ENCODE peak calls at places on chromosomes 1 and 21, in four cellular contexts. N is SK-N-SH, E is GM12891, D is GM12878. O is an unnamed sample.

GRCh38 chr1:31012210-31012924 is 53.1 kb downstream of the PUM1 start:
- DNase-seq in N (no peak), E (no peak), D (no peak), O (no peak)

GRCh38 chr21:46424621-46425020 is 34.1 kb upstream of the DIP2A start:
- DNase-seq in N (no peak), E (no peak), D (no peak), O (no peak)

GRCh38 chr1:7106442-7107108 is 321.3 kb downstream of the CAMTA1 start:
- DNase-seq in N (no peak), E (no peak), D (no peak), O (no peak)

GRCh38 chr1:2973661-2974593 is 47.3 kb upstream of the ACTRT2 start:
- DNase-seq in N (no peak), E (no peak), D (no peak), O (no peak)

GRCh38 chr21:41802684-41803083 is 35.8 kb upstream of the RIPK4 start:
- DNase-seq in N (no peak), E (no peak), D (no peak), O (no peak)

GRCh38 chr1:230868736-230869385 is 540 bp upstream of the C1orf198 start:
- DNase-seq in N (no peak), E (peak), D (no peak), O (no peak)

GRCh38 chr1:113439272-113439660 is 49.0 kb downstream of the MAGI3 start:
- DNase-seq in N (no peak), E (no peak), D (no peak), O (no peak)

GRCh38 chr1:37629008-37629407 is 5.7 kb downstream of the RSPO1 start:
- DNase-seq in N (no peak), E (no peak), D (no peak), O (no peak)

GRCh38 chr1:44631647-44632510 is 42.4 kb downstream of the TMEM53 start:
- DNase-seq in N (peak), E (peak), D (peak), O (peak)

GRCh38 chr1:94144836-94145235 is 23.9 kb upstream of the ABCA4 start:
- DNase-seq in N (no peak), E (no peak), D (no peak), O (no peak)

GRCh38 chr1:113538225-113538624 is 147.9 kb downstream of the MAGI3 start:
- DNase-seq in N (no peak), E (no peak), D (no peak), O (no peak)

GRCh38 chr1:235918032-235918431 is 51.3 kb upstream of the LYST start:
- DNase-seq in N (peak), E (no peak), D (no peak), O (no peak)

GRCh38 chr1:76105269-76105850 is 30.8 kb downstream of the ST6GALNAC3 start:
- DNase-seq in N (no peak), E (no peak), D (no peak), O (no peak)

GRCh38 chr1:2495546-2495945 is 19.5 kb downstream of the PLCH2 start:
- DNase-seq in N (no peak), E (no peak), D (no peak), O (no peak)

GRCh38 chr1:204706838-204707509 is 21.4 kb upstream of the LRRN2 start:
- DNase-seq in N (peak), E (no peak), D (no peak), O (no peak)

GRCh38 chr21:34996304-34997081 is 52.6 kb downstream of the RUNX1 start:
- DNase-seq in N (no peak), E (no peak), D (no peak), O (no peak)

GRCh38 chr1:223405507-223405906 is 12.3 kb downstream of the CCDC185 start:
- DNase-seq in N (no peak), E (no peak), D (no peak), O (no peak)

GRCh38 chr1:45815667-45816458 is 12.5 kb downstream of the MAST2 start:
- DNase-seq in N (no peak), E (no peak), D (no peak), O (no peak)
- TF ChIP-seq TAF1 in N (no peak), E (no peak), D (no peak), O (no peak)

GRCh38 chr1:194342484-194343262 is 1156.3 kb upstream of the B3GALT2 start:
- DNase-seq in N (no peak), E (no peak), D (no peak), O (no peak)
- TF ChIP-seq TAF1 in N (no peak), E (no peak), D (no peak), O (no peak)

GRCh38 chr21:16211339-16212303 is 481.8 kb downstream of the USP25 start:
- DNase-seq in N (no peak), E (no peak), D (no peak), O (no peak)
- TF ChIP-seq TAF1 in N (no peak), E (no peak), D (no peak), O (no peak)

GRCh38 chr1:186139706-186140105 is 235.3 kb downstream of the TPR start:
- DNase-seq in N (no peak), E (no peak), D (no peak), O (no peak)
- TF ChIP-seq TAF1 in N (no peak), E (no peak), D (no peak), O (no peak)

GRCh38 chr1:25487628-25488027 is 55.8 kb upstream of the LDLRAP1 start:
- DNase-seq in N (peak), E (no peak), D (no peak), O (no peak)
- TF ChIP-seq TAF1 in N (no peak), E (no peak), D (no peak), O (no peak)

DNA sequence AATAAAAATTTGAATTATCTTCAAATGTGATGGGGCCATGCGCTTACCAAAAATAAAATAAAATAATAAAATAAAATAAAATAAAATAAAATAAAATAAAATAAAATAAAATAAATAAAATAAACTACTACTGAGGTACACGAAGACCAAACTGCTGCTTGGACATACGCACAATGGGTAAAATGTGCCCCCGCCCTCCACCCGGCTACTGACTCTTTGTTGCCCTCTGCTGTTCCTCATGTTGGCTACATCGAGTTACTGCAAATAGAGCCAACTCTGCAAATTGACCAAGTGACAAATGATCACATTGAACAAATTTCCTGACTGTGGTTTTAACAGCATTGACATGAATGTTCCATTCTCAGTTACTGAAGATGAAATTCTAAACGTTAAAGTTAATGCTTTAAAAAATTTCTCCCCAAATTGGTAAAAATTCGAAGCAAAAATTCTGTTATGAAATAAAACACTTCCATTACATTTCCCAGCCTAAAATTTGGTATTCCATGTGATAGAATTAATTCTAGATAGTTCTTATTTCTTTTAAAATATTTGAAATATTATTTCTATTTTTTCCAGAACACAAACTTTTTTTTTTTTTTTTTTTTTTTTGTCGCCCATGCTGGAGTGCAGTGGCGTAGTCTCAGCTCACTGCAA is 18.8 kb upstream of the MAP1LC3C start:
- DNase-seq in N (peak), E (peak), D (no peak), O (peak)
- TF ChIP-seq TAF1 in N (no peak), E (no peak), D (no peak), O (no peak)

DNA sequence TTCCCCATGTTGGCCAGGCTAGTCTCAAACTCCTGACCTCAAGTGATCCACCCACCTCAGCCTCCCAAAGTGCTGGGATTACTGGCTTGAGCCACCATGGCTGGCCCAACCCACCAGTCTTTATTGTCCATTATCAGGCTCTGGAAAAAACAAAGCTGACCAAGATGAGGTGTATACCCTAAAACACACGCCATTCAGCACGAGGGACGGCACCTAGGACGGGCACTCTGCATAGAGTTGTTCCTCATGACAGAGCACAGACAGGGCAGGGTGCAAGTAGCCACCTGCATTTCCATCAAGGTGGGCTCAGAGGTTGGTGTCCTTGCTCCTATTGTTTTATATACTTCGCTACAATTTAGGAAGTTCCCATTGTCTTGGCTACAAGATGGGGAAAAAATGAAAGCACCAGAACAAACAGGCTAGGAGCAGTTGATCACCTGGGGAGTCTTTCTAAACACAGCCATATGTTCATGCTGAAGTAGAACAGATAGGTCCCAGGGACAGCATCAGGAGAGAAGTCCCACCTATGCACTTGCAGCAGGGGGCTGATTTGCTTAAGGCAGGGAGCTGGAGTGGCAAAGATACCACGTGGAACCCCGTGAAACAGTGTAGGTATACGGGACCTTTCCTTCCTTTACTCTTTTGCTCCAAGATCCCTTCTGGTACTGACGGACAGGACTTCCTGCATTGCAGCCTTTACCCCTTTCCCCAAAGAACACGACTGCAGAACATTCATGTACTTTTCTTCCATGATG is 4.5 kb downstream of the KRTCAP2 start:
- DNase-seq in N (no peak), E (no peak), D (no peak), O (no peak)
- TF ChIP-seq TAF1 in N (no peak), E (no peak), D (no peak), O (no peak)

GRCh38 chr1:29551536-29551935 is 315.2 kb downstream of the PTPRU start:
- DNase-seq in N (no peak), E (no peak), D (no peak), O (no peak)

GRCh38 chr1:29555043-29555620 is 318.8 kb downstream of the PTPRU start:
- DNase-seq in N (no peak), E (no peak), D (no peak), O (no peak)

GRCh38 chr1:29557066-29557465 is 320.7 kb downstream of the PTPRU start:
- DNase-seq in N (no peak), E (no peak), D (no peak), O (no peak)

GRCh38 chr1:29556657-29557056 is 320.3 kb downstream of the PTPRU start:
- DNase-seq in N (no peak), E (no peak), D (no peak), O (no peak)

DNA sequence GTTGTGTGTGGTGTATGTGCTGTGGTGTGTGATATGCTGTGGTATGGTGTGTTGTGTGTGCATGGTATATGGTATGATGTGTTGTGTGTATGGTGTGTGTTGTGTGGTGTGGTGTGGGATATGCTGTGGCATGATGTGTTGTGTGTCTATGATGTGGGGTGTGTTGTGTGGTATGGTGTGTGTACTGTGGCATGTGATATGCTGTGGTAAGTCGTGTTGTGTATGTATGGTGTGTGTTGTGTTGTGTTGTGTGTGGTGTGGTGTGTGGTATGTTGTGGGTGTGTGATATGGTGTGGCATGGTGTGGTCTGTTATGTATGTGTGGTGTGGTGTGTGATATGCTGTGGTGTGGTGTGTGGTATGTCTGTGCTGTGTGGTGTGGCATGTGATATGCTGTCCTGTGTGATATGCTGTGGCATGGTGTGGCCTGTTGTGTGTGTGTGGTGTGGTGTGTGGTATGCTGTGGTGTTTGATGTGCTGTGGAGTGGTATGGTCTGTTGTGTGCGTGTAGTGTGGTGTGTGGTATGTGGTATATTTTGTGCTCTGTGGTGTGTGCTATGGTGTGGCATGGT is 318.0 kb downstream of the PTPRU start:
- DNase-seq in N (no peak), E (no peak), D (no peak), O (no peak)
- TF ChIP-seq TAF1 in N (no peak), E (no peak), D (no peak), O (no peak)

GRCh38 chr1:66833112-66833511 is 32.0 kb upstream of the INSL5 start:
- DNase-seq in N (no peak), E (no peak), D (no peak), O (no peak)

GRCh38 chr1:66831529-66832239 is 30.6 kb upstream of the INSL5 start:
- DNase-seq in N (no peak), E (no peak), D (no peak), O (no peak)

DNA sequence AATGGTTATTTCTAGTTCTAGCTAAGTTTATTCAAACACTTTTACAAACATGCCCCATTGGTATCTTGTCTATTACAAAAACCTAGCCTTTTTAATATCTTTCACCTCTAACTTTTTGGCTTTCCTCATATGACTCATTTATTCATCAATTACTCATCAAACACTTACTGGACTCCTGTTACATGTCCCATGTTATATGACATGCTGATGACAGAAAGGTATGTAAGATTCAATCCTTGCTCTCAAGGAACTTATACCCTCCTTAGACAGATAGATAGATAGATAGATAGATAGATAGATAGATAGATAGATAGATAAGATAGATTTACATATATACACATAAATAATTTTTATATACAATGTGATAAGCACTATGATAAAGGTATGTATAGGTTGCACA is 33.9 kb upstream of the INSL5 start:
- DNase-seq in N (no peak), E (no peak), D (no peak), O (no peak)
- TF ChIP-seq TAF1 in N (no peak), E (no peak), D (no peak), O (no peak)

O was measured in GM12892.